ENCODE peak calls at places on chromosomes 4 and X, in seven cellular contexts. F, S, D, J, R, G and K are unnamed samples.

GRCh38 chr4:185535818-185536729 is 767 bp upstream of the PDLIM3 start:
- DNase-seq in F (no peak), S (no peak), D (peak; percentile 60), J (no peak), R (no peak), G (no peak), K (no peak)

GRCh38 chr4:144754562-144755410 is 108.8 kb downstream of the HHIP start:
- DNase-seq in F (no peak), S (no peak), D (peak; percentile 73), J (peak; percentile 36), R (no peak), G (peak; percentile 10), K (no peak)

GRCh38 chr4:87251104-87251503 is 30.7 kb upstream of the KLHL8 start:
- DNase-seq in F (no peak), S (no peak), D (no peak), J (no peak), R (peak; percentile 26), G (no peak), K (no peak)

GRCh38 chrX:10952619-10953018 is 158.5 kb upstream of the HCCS start:
- DNase-seq in F (no peak), S (no peak), D (peak; percentile 40), J (no peak), R (no peak), G (no peak), K (no peak)

GRCh38 chrX:96846841-96847240 is 36.9 kb upstream of the RPA4 start:
- DNase-seq in F (no peak), S (no peak), D (no peak), J (no peak), R (no peak), G (no peak), K (no peak)

GRCh38 chr4:76539979-76540378 is 105.0 kb downstream of the SHROOM3 start:
- DNase-seq in F (no peak), S (no peak), D (peak; percentile 36), J (peak; percentile 52), R (no peak), G (peak; percentile 29), K (no peak)

GRCh38 chr4:183960912-183961569 is 55.9 kb downstream of the STOX2 start:
- DNase-seq in F (no peak), S (no peak), D (no peak), J (no peak), R (peak; percentile 42), G (no peak), K (no peak)

GRCh38 chrX:115968436-115969252 is 201.9 kb upstream of the AGTR2 start:
- DNase-seq in F (no peak), S (no peak), D (peak; percentile 17), J (no peak), R (peak; percentile 61), G (peak; percentile 77), K (no peak)

GRCh38 chr4:38071801-38072567 is 111.8 kb downstream of the PTTG2 start:
- DNase-seq in F (no peak), S (no peak), D (peak; percentile 65), J (no peak), R (no peak), G (no peak), K (no peak)

GRCh38 chrX:340641-341423 is 22.2 kb upstream of the GTPBP6 start:
- DNase-seq in F (no peak), S (no peak), D (no peak), J (no peak), R (no peak), G (no peak), K (no peak)